ENCODE peak calls at places on chromosomes 11 and 22, in ten cellular contexts. Z is GM10248, T is H9, I is B cell, K is endodermal cell, W is astrocyte of the cerebellum, V is cardiac fibroblast, E is fibroblast of mammary gland, O is HFF-Myc, G is nephron progenitor cell. R is an unnamed sample.

GRCh38 chr11:47376183-47376542 is 2.2 kb downstream of the SPI1 start:
- DNase-seq in K (no peak), E (no peak), I (no peak), V (no peak), Z (no peak), G (no peak), O (no peak), W (no peak), T (no peak), R (peak)

GRCh38 chr11:75107187-75107586 is 10.5 kb upstream of the OR2AT4 start:
- DNase-seq in G (no peak), V (peak), Z (no peak), I (no peak), W (no peak), E (peak), T (no peak), O (no peak), K (no peak), R (no peak)

GRCh38 chr11:124879999-124880611 is 14.9 kb downstream of the ROBO3 start:
- DNase-seq in Z (no peak), T (peak), E (no peak), W (no peak), V (no peak), K (peak), I (no peak), G (no peak), O (no peak), R (no peak)

GRCh38 chr22:36221799-36222751 is 17.3 kb downstream of the APOL2 start:
- DNase-seq in V (peak), E (peak), I (peak), T (peak), W (no peak), G (peak), Z (peak), O (no peak), K (peak), R (no peak)

GRCh38 chr11:95371147-95371546 is 140.1 kb upstream of the SESN3 start:
- DNase-seq in T (no peak), W (no peak), O (no peak), G (no peak), Z (no peak), I (no peak), K (no peak), V (no peak), E (no peak), R (peak)

GRCh38 chr11:94519478-94520084 is 7.3 kb downstream of the C11orf97 start:
- DNase-seq in V (peak), K (no peak), E (peak), T (no peak), G (no peak), Z (peak), W (no peak), I (peak), O (no peak), R (no peak)

GRCh38 chr11:35893796-35894475 is 49.9 kb upstream of the LDLRAD3 start:
- DNase-seq in Z (no peak), G (no peak), W (no peak), K (no peak), T (no peak), V (no peak), O (peak), I (no peak), E (peak), R (no peak)

GRCh38 chr22:28105396-28105795 is 186.3 kb upstream of the PITPNB start:
- DNase-seq in I (no peak), G (no peak), V (no peak), O (no peak), T (no peak), K (no peak), E (no peak), Z (no peak), W (no peak), R (no peak)

GRCh38 chr11:105071060-105071732 is 26.1 kb upstream of the CARD16 start:
- DNase-seq in T (no peak), Z (no peak), O (no peak), V (no peak), W (no peak), I (no peak), K (no peak), G (no peak), E (no peak), R (no peak)

GRCh38 chr11:4393209-4394196 is at the start of gene TRIM21:
- DNase-seq in G (peak), W (peak), V (peak), T (peak), K (peak), I (peak), E (peak), O (peak), Z (peak), R (peak)

GRCh38 chr11:82978422-82979099 is 77.0 kb downstream of the DDIAS start:
- DNase-seq in V (peak), E (peak), T (no peak), O (peak), G (no peak), W (peak), K (no peak), Z (no peak), I (no peak), R (no peak)

GRCh38 chr11:2434008-2434407 is 10.3 kb downstream of the TRPM5 start:
- DNase-seq in E (no peak), K (no peak), Z (no peak), O (no peak), G (no peak), I (no peak), W (no peak), V (no peak), T (no peak), R (no peak)

GRCh38 chr22:49966041-49966715 is 5.6 kb downstream of the PIM3 start:
- DNase-seq in O (no peak), E (no peak), I (no peak), K (peak), T (peak), G (no peak), W (no peak), Z (no peak), V (no peak), R (peak)

GRCh38 chr11:441418-442274 is at the start of gene ANO9:
- DNase-seq in G (peak), E (no peak), W (no peak), T (peak), I (peak), K (peak), O (no peak), V (no peak), Z (peak), R (no peak)

GRCh38 chr11:111081021-111081511 is 164.5 kb upstream of the POU2AF2 start:
- DNase-seq in W (no peak), I (no peak), G (no peak), O (no peak), Z (no peak), E (no peak), K (no peak), V (peak), T (no peak), R (no peak)

GRCh38 chr22:24601217-24602104 is 1.5 kb upstream of the GGT1 start:
- DNase-seq in W (no peak), G (no peak), O (no peak), T (no peak), Z (no peak), K (peak), I (no peak), E (no peak), V (no peak), R (peak)

GRCh38 chr11:79492008-79492407 is 51.2 kb upstream of the TENM4 start:
- DNase-seq in W (no peak), O (no peak), G (no peak), T (no peak), K (no peak), I (no peak), V (no peak), Z (no peak), E (no peak), R (no peak)

GRCh38 chr11:92505689-92506088 is 281.1 kb downstream of the FAT3 start:
- DNase-seq in O (no peak), V (no peak), K (no peak), I (no peak), Z (no peak), W (no peak), E (no peak), T (no peak), G (no peak), R (no peak)

GRCh38 chr22:34851918-34852662 is 213.9 kb upstream of the ISX start:
- DNase-seq in Z (no peak), E (no peak), G (no peak), W (no peak), V (no peak), K (no peak), O (no peak), T (no peak), I (no peak), R (no peak)

GRCh38 chr11:30128269-30128932 is 102.4 kb upstream of the FSHB start:
- DNase-seq in Z (peak), I (peak), O (no peak), G (peak), W (peak), V (peak), T (no peak), K (peak), E (peak), R (no peak)

GRCh38 chr11:10204021-10204420 is 90.0 kb downstream of the SBF2 start:
- DNase-seq in V (no peak), T (no peak), G (no peak), I (no peak), E (no peak), O (no peak), Z (no peak), W (no peak), K (no peak), R (no peak)

GRCh38 chr22:38462960-38463784 is 4.7 kb upstream of the KDELR3 start:
- DNase-seq in Z (no peak), W (no peak), G (peak), E (no peak), O (no peak), I (no peak), K (peak), V (no peak), T (peak), R (no peak)

GRCh38 chr11:27254744-27255446 is 108.1 kb downstream of the CCDC34 start:
- DNase-seq in I (no peak), K (no peak), E (peak), Z (no peak), T (no peak), W (peak), G (no peak), O (no peak), V (peak), R (no peak)

GRCh38 chr11:26607725-26608506 is 35.9 kb upstream of the MUC15 start:
- DNase-seq in G (no peak), O (no peak), T (no peak), E (no peak), Z (no peak), I (no peak), K (no peak), V (no peak), W (no peak), R (no peak)

GRCh38 chr22:31905356-31905755 is 39.0 kb upstream of the YWHAH start:
- DNase-seq in T (no peak), G (no peak), Z (no peak), O (no peak), E (no peak), V (no peak), W (no peak), I (no peak), K (no peak), R (no peak)

GRCh38 chr22:31977939-31978338 is 33.6 kb downstream of the YWHAH start:
- DNase-seq in V (no peak), Z (no peak), T (no peak), I (no peak), W (no peak), E (no peak), G (no peak), O (no peak), K (no peak), R (no peak)

GRCh38 chr22:46827072-46827780 is 64.8 kb downstream of the TBC1D22A start:
- DNase-seq in G (peak), K (peak), O (no peak), W (no peak), V (no peak), Z (no peak), I (no peak), E (no peak), T (peak), R (no peak)
- TF ChIP-seq CTCF in G (peak), K (peak), O (no peak), W (no peak), V (no peak), Z (no peak), I (no peak), E (no peak), T (peak), R (no peak)

GRCh38 chr11:57659669-57660068 is 2.1 kb downstream of the CLP1 start:
- DNase-seq in T (no peak), O (no peak), V (no peak), K (no peak), Z (no peak), W (no peak), E (no peak), I (no peak), G (no peak), R (no peak)

GRCh38 chr11:57667065-57667714 is 724 bp upstream of the ZDHHC5 start:
- DNase-seq in Z (peak), W (peak), G (peak), E (peak), I (peak), V (peak), T (peak), O (peak), K (peak), R (peak)

GRCh38 chr11:57658023-57658361 is 430 bp downstream of the CLP1 start:
- DNase-seq in O (no peak), T (no peak), E (no peak), V (no peak), I (no peak), Z (no peak), K (no peak), G (no peak), W (no peak), R (no peak)

GRCh38 chr11:57663975-57664374 is 3.9 kb upstream of the ZDHHC5 start:
- DNase-seq in Z (no peak), K (no peak), E (no peak), O (no peak), V (no peak), G (no peak), T (no peak), W (no peak), I (no peak), R (no peak)

GRCh38 chr11:57662893-57663292 is 5.0 kb upstream of the ZDHHC5 start:
- DNase-seq in I (peak), G (no peak), T (no peak), V (no peak), E (no peak), K (peak), W (no peak), Z (no peak), O (no peak), R (no peak)
- TF ChIP-seq CTCF in I (peak), G (no peak), T (peak), V (no peak), E (no peak), K (peak), W (no peak), Z (peak), O (peak), R (no peak)

GRCh38 chr11:31236052-31236652 is 133.4 kb downstream of the DCDC1 start:
- DNase-seq in O (no peak), G (no peak), I (no peak), T (no peak), Z (no peak), V (peak), K (no peak), E (peak), W (no peak), R (no peak)

GRCh38 chr11:31237819-31238771 is 131.4 kb downstream of the DCDC1 start:
- DNase-seq in V (peak), O (no peak), K (peak), W (no peak), T (peak), E (peak), I (no peak), G (peak), Z (no peak), R (no peak)

DNA sequence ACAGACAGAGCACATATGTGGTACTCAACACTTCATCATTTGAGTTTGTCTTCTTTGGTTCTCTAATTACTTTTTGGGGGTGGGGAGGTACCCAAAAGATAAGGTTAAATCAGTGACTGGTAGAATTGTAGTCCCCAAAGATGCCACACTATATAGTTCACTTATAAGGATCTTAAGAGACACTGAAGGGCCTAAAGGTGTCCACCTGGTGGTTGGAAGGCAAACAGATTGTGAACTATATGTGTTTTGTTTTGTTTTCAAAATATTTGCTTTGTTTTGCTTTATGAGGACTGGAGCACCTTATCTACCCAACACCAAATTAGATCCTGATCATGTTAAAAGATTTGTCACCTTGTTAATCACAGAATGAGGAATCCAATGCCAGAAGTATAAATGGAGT is 136.1 kb downstream of the DCDC1 start:
- DNase-seq in G (no peak), O (no peak), K (no peak), I (no peak), W (no peak), T (no peak), Z (no peak), V (peak), E (peak), R (no peak)
- TF ChIP-seq CTCF in G (peak), O (peak), K (peak), I (no peak), W (peak), T (peak), Z (no peak), V (peak), E (peak), R (no peak)

GRCh38 chr11:132520199-132520598 is 1012.1 kb downstream of the OPCML start:
- DNase-seq in O (no peak), G (no peak), T (no peak), Z (no peak), K (no peak), E (no peak), W (no peak), I (no peak), V (no peak), R (no peak)

GRCh38 chr11:132519226-132519860 is 1013.0 kb downstream of the OPCML start:
- DNase-seq in W (no peak), I (no peak), O (no peak), Z (no peak), V (no peak), G (no peak), T (no peak), E (no peak), K (no peak), R (no peak)

GRCh38 chr11:132523929-132524328 is 1008.4 kb downstream of the OPCML start:
- DNase-seq in K (no peak), O (no peak), I (no peak), Z (no peak), T (no peak), V (no peak), G (no peak), E (no peak), W (no peak), R (no peak)
- TF ChIP-seq CTCF in K (peak), O (no peak), I (no peak), Z (no peak), T (peak), V (no peak), G (no peak), E (no peak), W (no peak), R (no peak)

GRCh38 chr11:34793666-34794065 is 122.5 kb downstream of the APIP start:
- DNase-seq in K (no peak), T (no peak), Z (no peak), E (no peak), W (no peak), G (no peak), I (no peak), V (no peak), O (no peak), R (no peak)

GRCh38 chr11:34792814-34793241 is 123.4 kb downstream of the APIP start:
- DNase-seq in E (peak), G (no peak), K (no peak), O (no peak), V (no peak), I (no peak), W (no peak), T (no peak), Z (no peak), R (no peak)

GRCh38 chr11:34791725-34792124 is 124.5 kb downstream of the APIP start:
- DNase-seq in Z (no peak), E (no peak), W (no peak), T (no peak), O (no peak), G (no peak), K (no peak), V (no peak), I (no peak), R (no peak)

GRCh38 chr11:34790620-34791019 is 125.6 kb downstream of the APIP start:
- DNase-seq in O (no peak), T (no peak), V (peak), E (no peak), I (no peak), G (no peak), K (no peak), W (no peak), Z (no peak), R (no peak)

DNA sequence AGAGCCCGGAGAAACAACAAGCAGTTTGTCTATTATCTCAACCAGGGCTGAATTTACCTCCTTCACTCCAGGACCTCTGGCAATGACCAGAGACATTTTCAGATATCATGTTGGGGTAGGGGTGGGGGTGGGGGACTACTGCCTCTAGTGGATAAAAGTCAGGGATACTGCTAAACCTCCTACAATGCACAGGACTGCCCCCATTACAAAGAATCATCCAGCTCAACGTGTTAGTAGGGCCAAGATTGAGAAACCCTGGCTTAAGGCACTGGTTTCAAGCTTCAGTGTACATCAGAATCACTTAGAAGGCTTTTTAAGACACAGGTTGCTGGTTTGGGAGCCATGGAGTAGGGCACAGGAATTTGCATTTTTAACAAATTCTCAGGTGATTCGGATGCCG is 124.0 kb downstream of the APIP start:
- DNase-seq in E (no peak), I (no peak), V (no peak), T (peak), O (no peak), K (peak), Z (no peak), G (no peak), W (no peak), R (no peak)
- TF ChIP-seq CTCF in E (no peak), I (no peak), V (no peak), T (peak), O (peak), K (peak), Z (no peak), G (no peak), W (no peak), R (no peak)

GRCh38 chr11:24496728-24497396 is at the start of gene LUZP2:
- DNase-seq in I (peak), W (no peak), O (no peak), E (no peak), Z (no peak), G (peak), K (peak), V (peak), T (peak), R (no peak)
- TF ChIP-seq CTCF in I (no peak), W (peak), O (no peak), E (no peak), Z (no peak), G (no peak), K (peak), V (no peak), T (peak), R (no peak)